ENCODE peak calls at places on chromosomes 11 and 22, in six cellular contexts. Q is activated CD4-positive, alpha-beta T cell treated with anti-CD3 and anti-CD28 coated beads, Interleukin-2, amount 50 U/mL, for 48 hours; S is activated naive CD4-positive, alpha-beta T cell treated with anti-CD3 and anti-CD28 coated beads, Interleukin-2, amount 10 ng/mL, durations not matched to agents 7 days and 5 days; G is NCI-H1092; E is GM23248; Z is Right ventricle myocardium superior. X is an unnamed sample.
A peak's percentile ranks its signal among the peaks of the same experiment; 100 is the strongest.

GRCh38 chr11:37409124-37409523 is 811.1 kb upstream of the RAG2 start:
- DNase-seq in G (no peak), E (no peak), S (no peak), Q (no peak), Z (no peak), X (no peak)

GRCh38 chr22:39207141-39208012 is 37.4 kb downstream of the PDGFB start:
- DNase-seq in E (no peak), Q (no peak), S (no peak), Z (no peak), G (no peak), X (no peak)

GRCh38 chr11:117273550-117274289 is 17.4 kb upstream of the BACE1-AS start:
- DNase-seq in E (peak; percentile 91), Z (no peak), S (no peak), G (no peak), Q (no peak), X (no peak)

GRCh38 chr11:133904818-133905515 is 51.8 kb downstream of the IGSF9B start:
- DNase-seq in S (peak; percentile 12), E (no peak), G (no peak), Z (no peak), Q (no peak), X (no peak)

GRCh38 chr11:112881461-112881860 is 79.8 kb upstream of the NCAM1 start:
- DNase-seq in Z (peak; percentile 84), G (peak; percentile 92), E (peak; percentile 42), Q (no peak), S (no peak), X (no peak)

GRCh38 chr11:44456544-44457270 is 108.8 kb upstream of the CD82 start:
- DNase-seq in Z (no peak), S (no peak), Q (no peak), E (peak; percentile 15), G (no peak), X (no peak)

GRCh38 chr11:75281469-75282095 is 41.0 kb downstream of the TPBGL start:
- DNase-seq in S (no peak), Z (peak; percentile 17), G (no peak), E (no peak), Q (no peak), X (no peak)

GRCh38 chr11:77086521-77087472 is 15.8 kb upstream of the OMP start:
- DNase-seq in E (no peak), Q (no peak), S (no peak), Z (peak; percentile 23), G (no peak), X (no peak)

GRCh38 chr11:17572359-17572690 is 25.3 kb downstream of the OTOG start:
- DNase-seq in E (no peak), G (no peak), Q (no peak), S (no peak), Z (no peak), X (no peak)

GRCh38 chr22:49979587-49980264 is 19.2 kb downstream of the PIM3 start:
- DNase-seq in Q (peak; percentile 69), Z (peak; percentile 35), G (no peak), S (no peak), E (peak; percentile 59), X (peak; percentile 14)

GRCh38 chr11:71283960-71284359 is 31.6 kb upstream of the SHANK2 start:
- DNase-seq in G (no peak), Q (no peak), E (no peak), S (no peak), Z (no peak), X (peak; percentile 27)

GRCh38 chr11:116540019-116540418 is 232.8 kb downstream of the BUD13 start:
- DNase-seq in Z (no peak), S (no peak), Q (no peak), G (no peak), E (no peak), X (no peak)

GRCh38 chr22:39839917-39840510 is 53.5 kb downstream of the ENTHD1 start:
- DNase-seq in Q (peak; percentile 45), Z (no peak), S (peak; percentile 42), E (no peak), G (no peak), X (no peak)

GRCh38 chr11:104918113-104918824 is 20.0 kb upstream of the CASP12 start:
- DNase-seq in S (no peak), Q (no peak), G (no peak), E (peak; percentile 79), Z (no peak), X (no peak)

GRCh38 chr11:130388607-130389205 is 39.7 kb downstream of the ADAMTS8 start:
- DNase-seq in S (peak; percentile 48), Q (peak; percentile 14), E (no peak), Z (no peak), G (no peak), X (no peak)

GRCh38 chr11:13287026-13287425 is 9.4 kb downstream of the BMAL1 start:
- DNase-seq in S (no peak), G (no peak), Z (no peak), E (no peak), Q (peak; percentile 46), X (no peak)

GRCh38 chr11:13338437-13339069 is 61.0 kb downstream of the BMAL1 start:
- DNase-seq in Z (no peak), G (no peak), E (peak; percentile 79), Q (peak; percentile 33), S (peak; percentile 45), X (no peak)

GRCh38 chr11:3148255-3148989 is 16.7 kb downstream of the OSBPL5 start:
- DNase-seq in E (no peak), S (no peak), Z (no peak), G (no peak), Q (no peak), X (no peak)